ENCODE peak calls at places on chromosomes 4 and X, in four cellular contexts. One of them, this sample, is unnamed.

GRCh38 chrX:11967986-11968385 is 170.3 kb upstream of the FRMPD4 start:
- DNase-seq in HFF-Myc: no peak
- DNase-seq in aorta: no peak
- DNase-seq in epithelial cell of esophagus: no peak
- DNase-seq in this sample: no peak

GRCh38 chr4:147118523-147118922 is 172.9 kb upstream of the TTC29 start:
- DNase-seq in HFF-Myc: no peak
- DNase-seq in aorta: no peak
- DNase-seq in epithelial cell of esophagus: no peak
- DNase-seq in this sample: no peak

GRCh38 chr4:19936471-19936870 is 315.2 kb upstream of the SLIT2 start:
- DNase-seq in epithelial cell of esophagus: no peak
- DNase-seq in HFF-Myc: peak
- DNase-seq in aorta: no peak
- DNase-seq in this sample: no peak

GRCh38 chr4:30437316-30437715 is 282.9 kb upstream of the PCDH7 start:
- DNase-seq in epithelial cell of esophagus: peak
- DNase-seq in aorta: no peak
- DNase-seq in HFF-Myc: no peak
- DNase-seq in this sample: no peak

GRCh38 chr4:8558080-8558960 is 21.9 kb upstream of the GPR78 start:
- DNase-seq in aorta: peak
- DNase-seq in HFF-Myc: no peak
- DNase-seq in epithelial cell of esophagus: no peak
- DNase-seq in this sample: no peak

GRCh38 chr4:81845273-81845672 is 373.6 kb upstream of the RASGEF1B start:
- DNase-seq in HFF-Myc: no peak
- DNase-seq in epithelial cell of esophagus: no peak
- DNase-seq in aorta: no peak
- DNase-seq in this sample: no peak

GRCh38 chr4:103098746-103099421 is 750 bp downstream of the BDH2 start:
- DNase-seq in aorta: no peak
- DNase-seq in HFF-Myc: no peak
- DNase-seq in epithelial cell of esophagus: no peak
- DNase-seq in this sample: no peak

GRCh38 chr4:157977086-157977485 is 195.7 kb downstream of the GASK1B start:
- DNase-seq in epithelial cell of esophagus: no peak
- DNase-seq in HFF-Myc: no peak
- DNase-seq in aorta: no peak
- DNase-seq in this sample: no peak

GRCh38 chr4:114132830-114133229 is 153.4 kb upstream of the ARSJ start:
- DNase-seq in aorta: no peak
- DNase-seq in HFF-Myc: peak
- DNase-seq in epithelial cell of esophagus: peak
- DNase-seq in this sample: no peak

GRCh38 chr4:53777244-53777984 is 186.1 kb upstream of the LNX1 start:
- DNase-seq in aorta: no peak
- DNase-seq in HFF-Myc: peak
- DNase-seq in epithelial cell of esophagus: peak
- DNase-seq in this sample: no peak

GRCh38 chr4:10196191-10196590 is 79.6 kb upstream of the WDR1 start:
- DNase-seq in aorta: no peak
- DNase-seq in epithelial cell of esophagus: no peak
- DNase-seq in HFF-Myc: no peak
- DNase-seq in this sample: no peak

GRCh38 chrX:10512258-10512657 is 108.1 kb downstream of the MID1 start:
- DNase-seq in aorta: no peak
- DNase-seq in HFF-Myc: no peak
- DNase-seq in epithelial cell of esophagus: peak
- DNase-seq in this sample: no peak

GRCh38 chrX:74133156-74133796 is 170.7 kb upstream of the ZCCHC13 start:
- DNase-seq in aorta: no peak
- DNase-seq in HFF-Myc: peak
- DNase-seq in epithelial cell of esophagus: peak
- DNase-seq in this sample: no peak

GRCh38 chr4:67746797-67747495 is 7.2 kb downstream of the GNRHR start:
- DNase-seq in HFF-Myc: no peak
- DNase-seq in aorta: no peak
- DNase-seq in epithelial cell of esophagus: peak
- DNase-seq in this sample: no peak

GRCh38 chr4:124199755-124200154 is 512.8 kb downstream of the ANKRD50 start:
- DNase-seq in HFF-Myc: no peak
- DNase-seq in epithelial cell of esophagus: peak
- DNase-seq in aorta: no peak
- DNase-seq in this sample: no peak

GRCh38 chr4:36165256-36166005 is 78.9 kb downstream of the ARAP2 start:
- DNase-seq in HFF-Myc: no peak
- DNase-seq in aorta: no peak
- DNase-seq in epithelial cell of esophagus: peak
- DNase-seq in this sample: no peak

GRCh38 chr4:113189546-113189945 is 140.1 kb downstream of the ANK2 start:
- DNase-seq in HFF-Myc: no peak
- DNase-seq in aorta: no peak
- DNase-seq in epithelial cell of esophagus: no peak
- DNase-seq in this sample: no peak

GRCh38 chr4:158667651-158668198 is 4.0 kb downstream of the C4orf46 start:
- DNase-seq in epithelial cell of esophagus: peak
- DNase-seq in aorta: no peak
- DNase-seq in HFF-Myc: peak
- DNase-seq in this sample: no peak

GRCh38 chr4:1752284-1753041 is 31.1 kb downstream of the TACC3 start:
- DNase-seq in HFF-Myc: no peak
- DNase-seq in epithelial cell of esophagus: peak
- DNase-seq in aorta: no peak
- DNase-seq in this sample: no peak
- H3K4me3 ChIP-seq in HFF-Myc: no peak
- H3K4me3 ChIP-seq in epithelial cell of esophagus: no peak
- H3K4me3 ChIP-seq in aorta: no peak
- H3K4me3 ChIP-seq in this sample: no peak

GRCh38 chr4:825063-825968 is 613 bp downstream of the CPLX1 start:
- DNase-seq in epithelial cell of esophagus: no peak
- DNase-seq in aorta: peak
- DNase-seq in HFF-Myc: no peak
- DNase-seq in this sample: peak
- H3K4me3 ChIP-seq in epithelial cell of esophagus: peak
- H3K4me3 ChIP-seq in aorta: peak
- H3K4me3 ChIP-seq in HFF-Myc: no peak
- H3K4me3 ChIP-seq in this sample: no peak

GRCh38 chrX:103663921-103664320 is 22.6 kb downstream of the MORF4L2 start:
- DNase-seq in HFF-Myc: no peak
- DNase-seq in aorta: no peak
- DNase-seq in epithelial cell of esophagus: no peak
- DNase-seq in this sample: no peak

GRCh38 chrX:103658681-103659433 is 27.6 kb downstream of the MORF4L2 start:
- DNase-seq in epithelial cell of esophagus: no peak
- DNase-seq in aorta: no peak
- DNase-seq in HFF-Myc: no peak
- DNase-seq in this sample: no peak

GRCh38 chrX:103666202-103667107 is 20.0 kb downstream of the MORF4L2 start:
- DNase-seq in epithelial cell of esophagus: peak
- DNase-seq in aorta: no peak
- DNase-seq in HFF-Myc: no peak
- DNase-seq in this sample: no peak

GRCh38 chrX:103669745-103670144 is 16.8 kb downstream of the MORF4L2 start:
- DNase-seq in HFF-Myc: no peak
- DNase-seq in aorta: no peak
- DNase-seq in epithelial cell of esophagus: no peak
- DNase-seq in this sample: no peak

GRCh38 chrX:103664363-103664762 is 22.1 kb downstream of the MORF4L2 start:
- DNase-seq in epithelial cell of esophagus: no peak
- DNase-seq in HFF-Myc: no peak
- DNase-seq in aorta: peak
- DNase-seq in this sample: no peak
- H3K4me3 ChIP-seq in epithelial cell of esophagus: no peak
- H3K4me3 ChIP-seq in HFF-Myc: no peak
- H3K4me3 ChIP-seq in aorta: no peak
- H3K4me3 ChIP-seq in this sample: no peak

GRCh38 chr4:1520145-1520661 is 114.0 kb upstream of the NKX1-1 start:
- DNase-seq in HFF-Myc: no peak
- DNase-seq in aorta: peak
- DNase-seq in epithelial cell of esophagus: no peak
- DNase-seq in this sample: peak
- H3K4me3 ChIP-seq in HFF-Myc: no peak
- H3K4me3 ChIP-seq in aorta: no peak
- H3K4me3 ChIP-seq in epithelial cell of esophagus: no peak
- H3K4me3 ChIP-seq in this sample: no peak

DNA sequence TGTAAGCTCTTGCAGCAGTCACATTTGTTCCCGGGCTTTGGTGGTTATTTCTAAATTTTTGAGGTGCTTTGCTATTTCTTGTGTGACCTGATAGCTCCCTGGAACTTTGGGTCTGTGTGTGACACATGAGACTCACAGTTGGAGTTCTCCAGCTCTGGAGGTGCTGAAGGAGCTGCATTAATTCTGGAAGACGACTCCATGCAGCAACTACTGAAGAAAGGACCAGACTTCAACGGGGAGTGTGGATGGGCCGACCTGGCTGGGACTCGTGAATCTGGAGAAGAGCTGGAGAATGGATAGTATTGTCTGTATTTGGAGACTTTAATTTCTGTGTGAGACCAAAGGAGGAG is 1.5 kb downstream of the MRFAP1 start:
- DNase-seq in aorta: no peak
- DNase-seq in epithelial cell of esophagus: no peak
- DNase-seq in HFF-Myc: no peak
- DNase-seq in this sample: no peak
- H3K4me3 ChIP-seq in aorta: peak
- H3K4me3 ChIP-seq in epithelial cell of esophagus: peak
- H3K4me3 ChIP-seq in HFF-Myc: peak
- H3K4me3 ChIP-seq in this sample: peak

GRCh38 chrX:153969125-153969903 is 2.3 kb downstream of the HCFC1 start:
- DNase-seq in aorta: no peak
- DNase-seq in epithelial cell of esophagus: no peak
- DNase-seq in HFF-Myc: no peak
- DNase-seq in this sample: peak

GRCh38 chrX:153968754-153969124 is 2.9 kb downstream of the HCFC1 start:
- DNase-seq in HFF-Myc: no peak
- DNase-seq in epithelial cell of esophagus: peak
- DNase-seq in aorta: no peak
- DNase-seq in this sample: peak

GRCh38 chrX:153967536-153968214 is 3.9 kb downstream of the HCFC1 start:
- DNase-seq in epithelial cell of esophagus: no peak
- DNase-seq in HFF-Myc: no peak
- DNase-seq in aorta: peak
- DNase-seq in this sample: no peak

GRCh38 chrX:153966841-153967535 is 4.6 kb downstream of the HCFC1 start:
- DNase-seq in epithelial cell of esophagus: peak
- DNase-seq in aorta: no peak
- DNase-seq in HFF-Myc: no peak
- DNase-seq in this sample: no peak

DNA sequence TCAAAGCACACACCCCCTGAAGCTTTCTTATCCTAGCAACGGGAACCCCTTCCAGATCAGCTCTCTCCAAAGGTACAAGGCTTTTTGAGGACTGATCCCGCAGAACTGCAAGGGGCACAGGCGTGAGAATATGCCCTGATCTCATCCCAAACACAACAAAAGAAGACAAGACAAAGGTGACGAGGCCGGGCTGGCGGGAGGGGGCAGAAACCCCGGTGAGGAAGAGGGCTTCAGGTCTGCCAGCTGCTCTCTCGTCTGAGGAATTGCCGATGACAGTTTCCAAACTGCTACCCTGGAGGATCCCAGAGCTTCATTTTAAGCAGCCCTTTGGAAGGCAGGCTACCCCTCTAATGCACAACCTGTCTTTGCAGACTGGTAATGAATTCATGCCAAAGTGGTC is 3.4 kb downstream of the HCFC1 start:
- DNase-seq in HFF-Myc: no peak
- DNase-seq in aorta: no peak
- DNase-seq in epithelial cell of esophagus: no peak
- DNase-seq in this sample: no peak
- H3K4me3 ChIP-seq in HFF-Myc: peak
- H3K4me3 ChIP-seq in aorta: no peak
- H3K4me3 ChIP-seq in epithelial cell of esophagus: no peak
- H3K4me3 ChIP-seq in this sample: no peak

GRCh38 chr4:156329779-156330178 is 376.1 kb upstream of the CTSO start:
- DNase-seq in epithelial cell of esophagus: peak
- DNase-seq in HFF-Myc: no peak
- DNase-seq in aorta: no peak
- DNase-seq in this sample: no peak
- H3K4me3 ChIP-seq in epithelial cell of esophagus: no peak
- H3K4me3 ChIP-seq in HFF-Myc: no peak
- H3K4me3 ChIP-seq in aorta: no peak
- H3K4me3 ChIP-seq in this sample: no peak

This sample was measured in right lobe of liver.